ENCODE peak calls at places on chromosomes 11 and 22, in six cellular contexts. U is tibial nerve, V is left ventricle myocardium superior, W is mammary epithelial cell, R is Right ventricle myocardium inferior, Z is anterior cingulate cortex. F is an unnamed sample.

GRCh38 chr22:46104881-46105493 is 45.3 kb upstream of the PPARA start:
- DNase-seq in U (no peak), V (no peak), W (no peak), R (no peak), Z (no peak), F (no peak)

GRCh38 chr11:4068962-4069361 is 25.6 kb upstream of the RRM1 start:
- DNase-seq in U (no peak), V (no peak), W (no peak), R (no peak), Z (no peak), F (no peak)

GRCh38 chr11:921921-922678 is 3.6 kb upstream of the AP2A2 start:
- DNase-seq in U (no peak), V (peak), W (no peak), R (peak), Z (no peak), F (no peak)

GRCh38 chr22:39090426-39091064 is 6.5 kb upstream of the APOBEC3H start:
- DNase-seq in U (no peak), V (peak), W (peak), R (no peak), Z (no peak), F (no peak)

GRCh38 chr11:64339754-64340408 is at the start of gene CCDC88B:
- DNase-seq in U (no peak), V (peak), W (no peak), R (peak), Z (no peak), F (peak)

GRCh38 chr11:5626191-5626590 is 1.4 kb downstream of the TRIM34 start:
- DNase-seq in U (no peak), V (no peak), W (no peak), R (no peak), Z (no peak), F (no peak)

GRCh38 chr11:115266066-115266465 is 238.1 kb downstream of the CADM1 start:
- DNase-seq in U (no peak), V (no peak), W (peak), R (no peak), Z (no peak), F (no peak)

GRCh38 chr22:39110631-39111561 is 13.9 kb downstream of the APOBEC3H start:
- DNase-seq in U (no peak), V (no peak), W (peak), R (no peak), Z (no peak), F (no peak)

GRCh38 chr11:46999217-46999616 is 62.7 kb downstream of the CSTPP1 start:
- DNase-seq in U (no peak), V (no peak), W (no peak), R (no peak), Z (no peak), F (no peak)

GRCh38 chr11:95563173-95563572 is 226.4 kb downstream of the FAM76B start:
- DNase-seq in U (no peak), V (no peak), W (no peak), R (no peak), Z (no peak), F (no peak)

GRCh38 chr11:108670381-108670930 is 5.6 kb downstream of the DDX10 start:
- DNase-seq in U (no peak), V (no peak), W (no peak), R (no peak), Z (no peak), F (no peak)

GRCh38 chr11:86941077-86941870 is 13.9 kb downstream of the FZD4 start:
- DNase-seq in U (no peak), V (no peak), W (no peak), R (no peak), Z (no peak), F (no peak)

GRCh38 chr11:122069946-122070345 is 46.1 kb downstream of the BLID start:
- DNase-seq in U (peak), V (peak), W (peak), R (peak), Z (peak), F (peak)

GRCh38 chr22:45750626-45751025 is 79.0 kb downstream of the ATXN10 start:
- DNase-seq in U (no peak), V (no peak), W (no peak), R (no peak), Z (no peak), F (no peak)

GRCh38 chr11:77999446-77999845 is 5.0 kb upstream of the INTS4 start:
- DNase-seq in U (no peak), V (no peak), W (no peak), R (no peak), Z (no peak), F (no peak)

GRCh38 chr11:73171762-73172161 is 29.6 kb upstream of the FCHSD2 start:
- DNase-seq in U (no peak), V (no peak), W (no peak), R (no peak), Z (no peak), F (no peak)

GRCh38 chr11:94151903-94152677 is 23.4 kb downstream of the PANX1 start:
- DNase-seq in U (no peak), V (no peak), W (peak), R (no peak), Z (no peak), F (peak)